ENCODE peak calls at places on chromosomes 3 and 15, in five cellular contexts. T is tibial artery, P is progenitor cell of endocrine pancreas, B is choroid plexus epithelial cell, S is GM13976. R is an unnamed sample.

GRCh38 chr3:74613566-74613965 is 893 bp downstream of the CNTN3 start:
- DNase-seq in T (no peak), P (no peak), B (peak; percentile 37), S (no peak), R (peak; percentile 19)

GRCh38 chr3:36868614-36869436 is 76.0 kb downstream of the TRANK1 start:
- DNase-seq in T (peak; percentile 55), P (peak; percentile 18), B (peak; percentile 81), S (peak; percentile 61), R (peak; percentile 73)

GRCh38 chr15:45165536-45165935 is 22.2 kb downstream of the SHF start:
- DNase-seq in T (no peak), P (no peak), B (no peak), S (no peak), R (no peak)

GRCh38 chr3:61573441-61573840 is 12.1 kb downstream of the PTPRG start:
- DNase-seq in T (no peak), P (no peak), B (peak; percentile 12), S (no peak), R (peak; percentile 57)

GRCh38 chr3:15387171-15387581 is 40.2 kb downstream of the METTL6 start:
- DNase-seq in T (no peak), P (no peak), B (no peak), S (no peak), R (no peak)

GRCh38 chr15:53833134-53833624 is 73.7 kb upstream of the WDR72 start:
- DNase-seq in T (no peak), P (no peak), B (peak; percentile 31), S (no peak), R (peak; percentile 11)

GRCh38 chr3:105367063-105367405 is 325 bp downstream of the ALCAM start:
- DNase-seq in T (no peak), P (no peak), B (no peak), S (peak; percentile 46), R (peak; percentile 38)

GRCh38 chr15:20356444-20357138 is 185.0 kb downstream of the GOLGA6L6 start:
- DNase-seq in T (peak; percentile 30), P (no peak), B (peak; percentile 16), S (peak; percentile 97), R (peak; percentile 75)

GRCh38 chr3:50445919-50446318 is 57.5 kb downstream of the CACNA2D2 start:
- DNase-seq in T (no peak), P (peak; percentile 46), B (no peak), S (no peak), R (no peak)

GRCh38 chr15:40249477-40250303 is 10.8 kb downstream of the PAK6 start:
- DNase-seq in T (no peak), P (no peak), B (no peak), S (no peak), R (no peak)

GRCh38 chr15:68055224-68055705 is 1.1 kb downstream of the PIAS1 start:
- DNase-seq in T (peak; percentile 49), P (no peak), B (peak; percentile 72), S (peak; percentile 76), R (peak; percentile 59)

GRCh38 chr3:64642327-64643151 is 45.3 kb downstream of the ADAMTS9 start:
- DNase-seq in T (no peak), P (no peak), B (no peak), S (no peak), R (no peak)

GRCh38 chr3:155377861-155378260 is 84.4 kb upstream of the STRIT1 start:
- DNase-seq in T (no peak), P (no peak), B (no peak), S (no peak), R (no peak)

GRCh38 chr15:48963524-48964113 is at the start of gene SHC4:
- DNase-seq in T (peak; percentile 65), P (no peak), B (peak; percentile 90), S (peak; percentile 73), R (peak; percentile 81)

GRCh38 chr3:164479406-164479805 is 598.9 kb downstream of the SI start:
- DNase-seq in T (no peak), P (no peak), B (no peak), S (no peak), R (no peak)

GRCh38 chr3:184540777-184541681 is 20.6 kb upstream of the EPHB3 start:
- DNase-seq in T (peak; percentile 52), P (peak; percentile 84), B (peak; percentile 55), S (peak; percentile 66), R (peak; percentile 85)

GRCh38 chr3:106765342-106765741 is 611.9 kb upstream of the CCDC54 start:
- DNase-seq in T (no peak), P (no peak), B (peak; percentile 86), S (no peak), R (peak; percentile 99)

GRCh38 chr3:141643816-141644215 is 94.3 kb upstream of the RNF7 start:
- DNase-seq in T (no peak), P (no peak), B (no peak), S (no peak), R (no peak)

GRCh38 chr15:32687556-32687955 is 30.2 kb upstream of the GREM1 start:
- DNase-seq in T (no peak), P (no peak), B (peak; percentile 64), S (no peak), R (peak; percentile 67)

GRCh38 chr3:137970914-137971831 is 38.8 kb upstream of the CLDN18 start:
- DNase-seq in T (peak; percentile 56), P (peak; percentile 76), B (peak; percentile 72), S (peak; percentile 58), R (peak; percentile 80)

GRCh38 chr15:62120776-62121175 is 44.3 kb downstream of the C2CD4B start:
- DNase-seq in T (no peak), P (no peak), B (no peak), S (no peak), R (no peak)

GRCh38 chr15:50302581-50302980 is 37.1 kb upstream of the HDC start:
- DNase-seq in T (no peak), P (no peak), B (no peak), S (peak; percentile 40), R (no peak)

GRCh38 chr3:40476478-40477470 is at the start of gene ZNF619:
- DNase-seq in T (peak; percentile 74), P (peak; percentile 41), B (peak; percentile 77), S (peak; percentile 86), R (peak; percentile 80)

GRCh38 chr3:44114142-44114541 is 127.5 kb upstream of the TOPAZ1 start:
- DNase-seq in T (no peak), P (peak; percentile 31), B (peak; percentile 51), S (peak; percentile 67), R (no peak)

GRCh38 chr15:77020348-77021087 is 25.6 kb downstream of the PSTPIP1 start:
- DNase-seq in T (no peak), P (no peak), B (no peak), S (no peak), R (no peak)

GRCh38 chr3:23829242-23829934 is 23.6 kb downstream of the UBE2E1 start:
- DNase-seq in T (no peak), P (no peak), B (no peak), S (peak; percentile 55), R (no peak)

GRCh38 chr3:42600111-42600957 is at the start of gene NKTR:
- DNase-seq in T (peak; percentile 96), P (peak; percentile 100), B (peak; percentile 99), S (peak; percentile 93), R (peak; percentile 99)

GRCh38 chr3:42605550-42606173 is 5.2 kb downstream of the NKTR start:
- DNase-seq in T (no peak), P (no peak), B (no peak), S (no peak), R (peak; percentile 31)

GRCh38 chr3:42600958-42601675 is 631 bp downstream of the NKTR start:
- DNase-seq in T (peak; percentile 74), P (no peak), B (peak; percentile 74), S (peak; percentile 43), R (peak; percentile 73)

GRCh38 chr3:42602961-42603360 is 2.5 kb downstream of the NKTR start:
- DNase-seq in T (no peak), P (no peak), B (no peak), S (no peak), R (no peak)

GRCh38 chr3:42601898-42602581 is 1.6 kb downstream of the NKTR start:
- DNase-seq in T (no peak), P (no peak), B (peak; percentile 36), S (no peak), R (peak; percentile 45)
- TF ChIP-seq CTCF in T (no peak), P (peak; percentile 25), B (peak; percentile 26), S (no peak), R (peak; percentile 18)

DNA sequence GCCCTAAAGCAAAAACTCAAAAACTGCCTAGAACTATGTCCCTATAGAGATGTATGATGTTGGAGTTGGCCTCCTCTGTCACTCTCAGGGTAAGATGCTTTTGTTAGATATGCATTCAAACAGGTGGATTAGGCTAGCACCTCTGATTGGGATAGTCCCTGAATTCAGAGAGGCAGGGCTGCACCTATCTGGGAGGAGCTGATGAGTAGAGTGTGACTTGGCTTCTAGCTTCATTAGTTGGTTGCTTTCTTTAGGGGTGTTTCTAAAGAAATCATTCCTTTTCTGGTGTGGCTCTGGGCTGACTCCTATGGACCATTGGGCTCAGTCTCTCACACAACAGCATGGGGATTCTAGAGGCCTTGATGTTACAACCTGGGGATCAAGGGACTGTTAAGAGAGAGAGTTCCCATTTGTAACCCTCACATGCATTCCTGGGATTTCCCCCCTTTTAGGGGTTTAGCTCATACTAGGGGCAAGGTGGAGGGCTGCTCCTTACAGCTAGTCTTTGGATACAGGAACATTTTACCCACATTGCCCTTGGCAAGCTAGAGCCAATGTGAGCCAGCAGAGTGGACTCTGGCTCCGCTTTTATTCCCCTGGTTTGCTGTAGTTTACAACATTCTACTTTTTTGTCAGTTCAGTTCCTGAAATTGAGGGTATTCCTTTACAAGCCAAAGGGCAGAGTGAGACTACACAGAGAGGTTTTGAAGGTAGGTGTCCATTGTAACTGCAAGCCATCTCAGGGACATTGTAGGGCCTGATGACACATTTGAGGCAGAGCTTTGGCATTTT is 7.5 kb downstream of the ZNF592 start:
- DNase-seq in T (no peak), P (no peak), B (no peak), S (no peak), R (no peak)
- TF ChIP-seq CTCF in T (no peak), P (no peak), B (no peak), S (no peak), R (no peak)

GRCh38 chr15:66787472-66787871 is 85.4 kb downstream of the SMAD6 start:
- DNase-seq in T (no peak), P (no peak), B (no peak), S (no peak), R (no peak)

GRCh38 chr15:66788024-66788423 is 86.0 kb downstream of the SMAD6 start:
- DNase-seq in T (no peak), P (no peak), B (no peak), S (no peak), R (no peak)

GRCh38 chr15:66786708-66787471 is 84.9 kb downstream of the SMAD6 start:
- DNase-seq in T (no peak), P (no peak), B (no peak), S (no peak), R (no peak)

GRCh38 chr15:66786222-66786621 is 84.2 kb downstream of the SMAD6 start:
- DNase-seq in T (no peak), P (no peak), B (no peak), S (no peak), R (no peak)

GRCh38 chr15:66789029-66790025 is 87.3 kb downstream of the SMAD6 start:
- DNase-seq in T (peak; percentile 61), P (no peak), B (peak; percentile 89), S (no peak), R (peak; percentile 45)
- TF ChIP-seq CTCF in T (peak; percentile 54), P (peak; percentile 45), B (peak; percentile 81), S (peak; percentile 15), R (peak; percentile 44)

DNA sequence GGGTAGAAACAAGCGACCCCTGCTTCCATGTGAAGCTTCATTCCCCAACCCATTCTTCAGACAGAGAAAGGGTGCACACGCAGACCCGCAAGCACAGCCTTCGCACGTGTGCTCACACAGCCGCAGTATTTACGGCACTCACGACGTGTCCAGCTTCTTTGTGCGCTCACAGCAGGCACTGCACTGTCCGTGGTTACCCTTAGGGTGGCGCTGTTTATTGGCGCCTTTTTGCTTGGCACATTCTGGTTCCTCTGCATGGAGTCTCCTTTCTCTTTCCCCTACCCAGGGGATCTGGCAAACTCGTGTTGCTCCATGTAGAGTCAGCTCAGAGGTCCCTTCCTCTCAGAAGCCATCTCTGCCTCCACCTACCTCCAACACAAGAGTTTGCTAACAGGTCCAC is 115.1 kb downstream of the SLCO3A1 start:
- DNase-seq in T (no peak), P (no peak), B (no peak), S (no peak), R (no peak)
- TF ChIP-seq CTCF in T (no peak), P (no peak), B (no peak), S (no peak), R (peak; percentile 11)

R was measured in MCF 10A.